ENCODE peak calls at places on chromosomes 16 and 17, in nine cellular contexts. One of them, this sample, is unnamed.

GRCh38 chr16:89658221-89658879 is 714 bp downstream of the SPATA33 start:
- DNase-seq in T follicular helper cell: no peak
- DNase-seq in esophagus squamous epithelium: no peak
- DNase-seq in fibroblast of lung: no peak
- DNase-seq in endothelial cell of umbilical vein: no peak
- DNase-seq in GM03348: peak
- DNase-seq in tibial artery: no peak
- DNase-seq in GDM1: no peak
- DNase-seq in H54: no peak
- DNase-seq in this sample: no peak

GRCh38 chr17:33297643-33298042 is 4.5 kb upstream of the ASIC2 start:
- DNase-seq in T follicular helper cell: no peak
- DNase-seq in esophagus squamous epithelium: no peak
- DNase-seq in fibroblast of lung: no peak
- DNase-seq in endothelial cell of umbilical vein: no peak
- DNase-seq in GM03348: no peak
- DNase-seq in tibial artery: no peak
- DNase-seq in GDM1: no peak
- DNase-seq in H54: no peak
- DNase-seq in this sample: no peak

GRCh38 chr16:65002265-65002664 is 119.6 kb downstream of the CDH11 start:
- DNase-seq in T follicular helper cell: no peak
- DNase-seq in esophagus squamous epithelium: no peak
- DNase-seq in fibroblast of lung: peak
- DNase-seq in endothelial cell of umbilical vein: peak
- DNase-seq in GM03348: peak
- DNase-seq in tibial artery: no peak
- DNase-seq in GDM1: no peak
- DNase-seq in H54: no peak
- DNase-seq in this sample: no peak

GRCh38 chr17:35588196-35588920 is 1.2 kb downstream of the AP2B1 start:
- DNase-seq in T follicular helper cell: no peak
- DNase-seq in esophagus squamous epithelium: no peak
- DNase-seq in fibroblast of lung: peak
- DNase-seq in endothelial cell of umbilical vein: peak
- DNase-seq in GM03348: no peak
- DNase-seq in tibial artery: no peak
- DNase-seq in GDM1: no peak
- DNase-seq in H54: peak
- DNase-seq in this sample: peak

GRCh38 chr16:53678756-53679334 is 24.8 kb downstream of the RPGRIP1L start:
- DNase-seq in T follicular helper cell: no peak
- DNase-seq in esophagus squamous epithelium: no peak
- DNase-seq in fibroblast of lung: no peak
- DNase-seq in endothelial cell of umbilical vein: peak
- DNase-seq in GM03348: no peak
- DNase-seq in tibial artery: no peak
- DNase-seq in GDM1: no peak
- DNase-seq in H54: no peak
- DNase-seq in this sample: no peak

GRCh38 chr16:73082608-73083007 is 34.7 kb upstream of the ZFHX3 start:
- DNase-seq in T follicular helper cell: no peak
- DNase-seq in esophagus squamous epithelium: no peak
- DNase-seq in fibroblast of lung: peak
- DNase-seq in endothelial cell of umbilical vein: no peak
- DNase-seq in GM03348: peak
- DNase-seq in tibial artery: peak
- DNase-seq in GDM1: no peak
- DNase-seq in H54: peak
- DNase-seq in this sample: peak

GRCh38 chr16:81604960-81605383 is 160.4 kb downstream of the CMIP start:
- DNase-seq in T follicular helper cell: no peak
- DNase-seq in esophagus squamous epithelium: no peak
- DNase-seq in fibroblast of lung: peak
- DNase-seq in endothelial cell of umbilical vein: peak
- DNase-seq in GM03348: peak
- DNase-seq in tibial artery: no peak
- DNase-seq in GDM1: no peak
- DNase-seq in H54: peak
- DNase-seq in this sample: no peak

GRCh38 chr16:188674-189073 is 8.4 kb downstream of the HBQ1 start:
- DNase-seq in T follicular helper cell: no peak
- DNase-seq in esophagus squamous epithelium: no peak
- DNase-seq in fibroblast of lung: no peak
- DNase-seq in endothelial cell of umbilical vein: no peak
- DNase-seq in GM03348: no peak
- DNase-seq in tibial artery: no peak
- DNase-seq in GDM1: no peak
- DNase-seq in H54: no peak
- DNase-seq in this sample: no peak

GRCh38 chr16:88385831-88386815 is 3.4 kb downstream of the ZNF469 start:
- DNase-seq in T follicular helper cell: no peak
- DNase-seq in esophagus squamous epithelium: no peak
- DNase-seq in fibroblast of lung: no peak
- DNase-seq in endothelial cell of umbilical vein: no peak
- DNase-seq in GM03348: no peak
- DNase-seq in tibial artery: no peak
- DNase-seq in GDM1: no peak
- DNase-seq in H54: no peak
- DNase-seq in this sample: no peak

GRCh38 chr17:69943058-69943457 is 132.0 kb upstream of the KCNJ16 start:
- DNase-seq in T follicular helper cell: no peak
- DNase-seq in esophagus squamous epithelium: no peak
- DNase-seq in fibroblast of lung: no peak
- DNase-seq in endothelial cell of umbilical vein: no peak
- DNase-seq in GM03348: no peak
- DNase-seq in tibial artery: no peak
- DNase-seq in GDM1: no peak
- DNase-seq in H54: no peak
- DNase-seq in this sample: no peak

GRCh38 chr16:66603537-66604375 is 748 bp upstream of the CMTM3 start:
- DNase-seq in T follicular helper cell: peak
- DNase-seq in esophagus squamous epithelium: no peak
- DNase-seq in fibroblast of lung: peak
- DNase-seq in endothelial cell of umbilical vein: peak
- DNase-seq in GM03348: peak
- DNase-seq in tibial artery: no peak
- DNase-seq in GDM1: peak
- DNase-seq in H54: peak
- DNase-seq in this sample: no peak

GRCh38 chr17:80682372-80682771 is 137.7 kb downstream of the RPTOR start:
- DNase-seq in T follicular helper cell: no peak
- DNase-seq in esophagus squamous epithelium: no peak
- DNase-seq in fibroblast of lung: no peak
- DNase-seq in endothelial cell of umbilical vein: no peak
- DNase-seq in GM03348: no peak
- DNase-seq in tibial artery: no peak
- DNase-seq in GDM1: no peak
- DNase-seq in H54: no peak
- DNase-seq in this sample: no peak

GRCh38 chr17:29557085-29557697 is 9.6 kb downstream of the ABHD15 start:
- DNase-seq in T follicular helper cell: no peak
- DNase-seq in esophagus squamous epithelium: no peak
- DNase-seq in fibroblast of lung: no peak
- DNase-seq in endothelial cell of umbilical vein: no peak
- DNase-seq in GM03348: peak
- DNase-seq in tibial artery: no peak
- DNase-seq in GDM1: no peak
- DNase-seq in H54: no peak
- DNase-seq in this sample: no peak